ENCODE peak calls at places on chromosomes 1 and 21, in five cellular contexts. U is activated T-cell treated with anti-CD3 and anti-CD28 coated beads, Interleukin-2, amount 50 U/mL, for 72 hours; J is activated T-helper 1 cell treated with anti-CD3 and anti-CD28 coated beads, Interleukin-2, amount 50 U/mL, for 16 hours; H is stimulated activated CD8-positive, alpha-beta memory T cell treated with anti-CD3 and anti-CD28 coated beads, Interleukin-15, amount 100 ng/mL, for 1 hour; N is esophagus squamous epithelium. R is an unnamed sample.

GRCh38 chr1:41494351-41495170 is 10.1 kb upstream of the EDN2 start:
- DNase-seq in N (no peak), H (no peak), J (no peak), U (no peak), R (no peak)

GRCh38 chr1:43944860-43945259 is 1.9 kb upstream of the IPO13 start:
- DNase-seq in N (no peak), H (no peak), J (no peak), U (no peak), R (no peak)

GRCh38 chr1:55640708-55641473 is 425.7 kb upstream of the USP24 start:
- DNase-seq in U (peak), H (peak), J (no peak), N (no peak), R (no peak)

GRCh38 chr1:184892116-184892515 is 82.2 kb downstream of the NIBAN1 start:
- DNase-seq in H (no peak), U (peak), J (no peak), N (no peak), R (no peak)

GRCh38 chr1:95096218-95096841 is 20.8 kb upstream of the TLCD4 start:
- DNase-seq in H (no peak), N (no peak), U (no peak), J (no peak), R (no peak)

GRCh38 chr1:36894824-36895223 is 139.5 kb downstream of the GRIK3 start:
- DNase-seq in H (no peak), N (no peak), U (no peak), J (no peak), R (no peak)

GRCh38 chr1:97911266-97912215 is 9.3 kb downstream of the DPYD start:
- DNase-seq in N (no peak), J (no peak), H (no peak), U (no peak), R (no peak)

GRCh38 chr1:53371851-53372250 is 44.0 kb upstream of the LRP8 start:
- DNase-seq in N (no peak), J (no peak), H (no peak), U (no peak), R (no peak)

GRCh38 chr21:36388076-36388475 is 2.9 kb downstream of the CHAF1B start:
- DNase-seq in J (no peak), N (no peak), H (no peak), U (no peak), R (no peak)

GRCh38 chr21:45870851-45871615 is 110.5 kb upstream of the COL6A1 start:
- DNase-seq in N (no peak), H (no peak), U (no peak), J (no peak), R (no peak)

GRCh38 chr1:96259399-96259798 is 462.2 kb upstream of the PTBP2 start:
- DNase-seq in J (no peak), H (no peak), U (no peak), N (no peak), R (no peak)

GRCh38 chr1:117671781-117672501 is 66.1 kb downstream of the TENT5C start:
- DNase-seq in J (no peak), U (no peak), H (no peak), N (no peak), R (no peak)

GRCh38 chr1:151371744-151372410 is 628 bp downstream of the SELENBP1 start:
- DNase-seq in U (no peak), N (no peak), H (no peak), J (no peak), R (no peak)

GRCh38 chr1:66503841-66504470 is 30.0 kb upstream of the SGIP1 start:
- DNase-seq in U (peak), J (no peak), N (no peak), H (no peak), R (no peak)

GRCh38 chr1:25107643-25108010 is 124.7 kb downstream of the SYF2 start:
- DNase-seq in J (no peak), H (no peak), N (no peak), U (no peak), R (no peak)

GRCh38 chr21:14382486-14382834 is 486 bp downstream of the HSPA13 start:
- DNase-seq in N (no peak), J (peak), U (no peak), H (no peak), R (no peak)

GRCh38 chr1:95793893-95794292 is 559.9 kb downstream of the RWDD3 start:
- DNase-seq in H (no peak), J (no peak), N (no peak), U (no peak), R (no peak)

GRCh38 chr1:15952317-15953258 is 23.3 kb downstream of the ZBTB17 start:
- DNase-seq in N (no peak), U (peak), J (no peak), H (no peak), R (no peak)

GRCh38 chr1:1779691-1780597 is 1.7 kb upstream of the NADK start:
- DNase-seq in J (no peak), H (peak), U (peak), N (no peak), R (no peak)

GRCh38 chr1:58870298-58870676 is 86.4 kb upstream of the JUN start:
- DNase-seq in N (no peak), U (no peak), J (no peak), H (no peak), R (no peak)

GRCh38 chr21:36881223-36881622 is 85.2 kb downstream of the HLCS start:
- DNase-seq in J (no peak), N (no peak), H (no peak), U (no peak), R (no peak)

GRCh38 chr1:3996846-3997705 is 97.0 kb upstream of the C1orf174 start:
- DNase-seq in N (no peak), U (no peak), J (no peak), H (no peak), R (no peak)

GRCh38 chr1:102896771-102897170 is 211.6 kb downstream of the COL11A1 start:
- DNase-seq in U (no peak), N (no peak), H (no peak), J (no peak), R (no peak)

GRCh38 chr1:234756066-234756783 is 146.2 kb upstream of the IRF2BP2 start:
- DNase-seq in H (no peak), J (no peak), N (no peak), U (no peak), R (no peak)

GRCh38 chr1:23867542-23867952 is 543 bp downstream of the FUCA1 start:
- DNase-seq in U (no peak), H (no peak), J (no peak), N (no peak), R (no peak)

GRCh38 chr1:172449585-172450523 is 6.0 kb upstream of the PIGC start:
- DNase-seq in J (no peak), H (no peak), N (no peak), U (peak), R (no peak)

GRCh38 chr1:99548924-99549605 is 96.8 kb upstream of the PALMD start:
- DNase-seq in N (no peak), H (no peak), U (no peak), J (no peak), R (no peak)

GRCh38 chr1:9321480-9321849 is 28.8 kb downstream of the SPSB1 start:
- DNase-seq in N (no peak), H (no peak), U (no peak), J (no peak), R (no peak)

GRCh38 chr1:208269338-208269666 is 25.1 kb upstream of the PLXNA2 start:
- DNase-seq in H (no peak), N (no peak), J (no peak), U (no peak), R (no peak)

GRCh38 chr1:190416239-190416638 is 61.4 kb downstream of the BRINP3 start:
- DNase-seq in N (no peak), J (no peak), H (no peak), U (no peak), R (no peak)

GRCh38 chr1:235746245-235746644 is 96.7 kb upstream of the GNG4 start:
- DNase-seq in N (no peak), H (no peak), J (no peak), U (no peak), R (no peak)

GRCh38 chr1:93591833-93592635 is 89.6 kb downstream of the BCAR3 start:
- DNase-seq in N (no peak), J (no peak), H (no peak), U (peak), R (no peak)

GRCh38 chr1:109466440-109467300 is at the start of gene SYPL2:
- DNase-seq in N (no peak), U (peak), J (no peak), H (no peak), R (no peak)

GRCh38 chr1:230125633-230126528 is 58.8 kb downstream of the GALNT2 start:
- DNase-seq in J (no peak), N (no peak), U (peak), H (no peak), R (no peak)

GRCh38 chr1:59967141-59967697 is 40.6 kb upstream of the CYP2J2 start:
- DNase-seq in H (no peak), J (no peak), U (no peak), N (no peak), R (no peak)